ENCODE peak calls at places on chromosomes 2 and 18, in six cellular contexts. R, Y, K, P, W and J are unnamed samples.

GRCh38 chr2:95272299-95272751 is 1.9 kb upstream of the PROM2 start:
- DNase-seq in W (no peak), K (no peak), P (peak), R (no peak), Y (no peak), J (no peak)

GRCh38 chr18:23401400-23402347 is 51.4 kb upstream of the RIOK3 start:
- DNase-seq in K (no peak), W (no peak), R (peak), Y (no peak), P (no peak), J (no peak)

GRCh38 chr18:75489493-75490190 is 62.1 kb upstream of the SMIM21 start:
- DNase-seq in K (no peak), W (no peak), R (peak), P (no peak), Y (no peak), J (no peak)

GRCh38 chr2:19496646-19497045 is 138.2 kb upstream of the OSR1 start:
- DNase-seq in R (no peak), Y (no peak), K (no peak), P (no peak), W (no peak), J (no peak)

GRCh38 chr2:229768235-229768634 is 53.9 kb upstream of the DNER start:
- DNase-seq in P (no peak), R (peak), Y (no peak), W (no peak), K (no peak), J (no peak)

GRCh38 chr2:164898475-164898874 is 56.9 kb downstream of the SLC38A11 start:
- DNase-seq in K (no peak), R (peak), W (no peak), Y (no peak), P (no peak), J (no peak)

GRCh38 chr2:218403810-218404209 is 4.1 kb downstream of the CTDSP1 start:
- DNase-seq in P (no peak), K (no peak), R (no peak), W (no peak), Y (no peak), J (no peak)

GRCh38 chr18:4510709-4511108 is 55.6 kb upstream of the DLGAP1 start:
- DNase-seq in R (peak), K (no peak), W (peak), Y (no peak), P (no peak), J (no peak)

GRCh38 chr2:27489118-27489497 is 435 bp downstream of the IFT172 start:
- DNase-seq in K (no peak), Y (no peak), R (peak), W (no peak), P (no peak), J (no peak)

GRCh38 chr2:16662440-16662839 is 3.2 kb downstream of the CYRIA start:
- DNase-seq in P (no peak), R (peak), W (no peak), Y (peak), K (no peak), J (no peak)

GRCh38 chr2:166382-166781 is 97.5 kb downstream of the SH3YL1 start:
- DNase-seq in K (no peak), R (no peak), Y (no peak), P (no peak), W (no peak), J (no peak)

GRCh38 chr2:217936952-217937351 is 65.8 kb downstream of the TNS1 start:
- DNase-seq in P (no peak), Y (no peak), K (no peak), R (no peak), W (no peak), J (no peak)

GRCh38 chr2:28639836-28640235 is 111.8 kb upstream of the PPP1CB start:
- DNase-seq in P (no peak), R (no peak), W (peak), Y (no peak), K (no peak), J (no peak)

GRCh38 chr2:31327505-31327904 is 87.0 kb downstream of the XDH start:
- DNase-seq in Y (no peak), R (no peak), P (no peak), W (no peak), K (no peak), J (no peak)

GRCh38 chr2:119308793-119309330 is 57.8 kb downstream of the C2orf76 start:
- DNase-seq in Y (no peak), W (no peak), K (no peak), R (no peak), P (no peak), J (no peak)

GRCh38 chr2:119315241-119315925 is 51.3 kb downstream of the C2orf76 start:
- DNase-seq in W (no peak), Y (no peak), P (no peak), R (no peak), K (no peak), J (no peak)

GRCh38 chr2:119307419-119308140 is 59.1 kb downstream of the C2orf76 start:
- DNase-seq in K (no peak), P (no peak), R (no peak), Y (no peak), W (no peak), J (no peak)

GRCh38 chr2:119311831-119312230 is 54.8 kb downstream of the C2orf76 start:
- DNase-seq in Y (no peak), W (no peak), K (no peak), R (no peak), P (no peak), J (no peak)

GRCh38 chr2:119311371-119311770 is 55.3 kb downstream of the C2orf76 start:
- DNase-seq in R (no peak), Y (no peak), K (no peak), W (no peak), P (no peak), J (no peak)
- TF ChIP-seq CTCF in R (no peak), Y (no peak), K (no peak), W (no peak), P (no peak), J (no peak)

GRCh38 chr2:64311948-64312621 is 141.9 kb upstream of the LGALSL start:
- DNase-seq in W (no peak), Y (peak), R (peak), P (peak), K (no peak), J (no peak)
- TF ChIP-seq CTCF in W (no peak), Y (peak), R (peak), P (no peak), K (no peak), J (no peak)

DNA sequence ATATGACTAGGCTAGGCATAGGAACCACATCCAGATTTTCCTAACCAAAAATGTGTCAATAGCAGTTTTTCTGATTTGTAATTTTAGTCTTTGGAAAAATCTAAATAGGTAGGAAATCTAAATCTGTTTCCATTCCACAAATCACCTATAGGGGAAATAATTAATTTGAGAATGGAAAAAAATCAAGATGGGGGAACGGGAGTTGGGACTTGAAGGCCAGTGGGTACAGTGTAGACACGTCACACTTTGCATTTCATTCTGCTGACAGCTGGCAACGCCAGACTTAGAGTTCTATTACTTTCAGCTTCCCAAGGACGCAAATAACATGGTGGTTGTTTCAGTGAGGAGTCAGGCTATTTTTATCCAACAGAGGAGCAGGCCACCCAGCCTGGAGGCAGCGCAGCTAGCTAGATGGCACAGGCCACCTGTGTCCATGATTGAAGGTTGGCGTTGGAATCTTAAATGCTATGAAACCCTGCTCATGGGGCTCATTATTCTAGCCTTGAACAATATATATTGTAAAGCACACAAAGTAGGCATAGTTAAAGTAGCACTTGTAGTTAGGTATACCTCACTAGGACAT is 23.4 kb downstream of the HNRNPA3 start:
- DNase-seq in K (no peak), Y (peak), P (no peak), R (no peak), W (no peak), J (no peak)
- TF ChIP-seq CTCF in K (no peak), Y (no peak), P (no peak), R (no peak), W (no peak), J (no peak)

DNA sequence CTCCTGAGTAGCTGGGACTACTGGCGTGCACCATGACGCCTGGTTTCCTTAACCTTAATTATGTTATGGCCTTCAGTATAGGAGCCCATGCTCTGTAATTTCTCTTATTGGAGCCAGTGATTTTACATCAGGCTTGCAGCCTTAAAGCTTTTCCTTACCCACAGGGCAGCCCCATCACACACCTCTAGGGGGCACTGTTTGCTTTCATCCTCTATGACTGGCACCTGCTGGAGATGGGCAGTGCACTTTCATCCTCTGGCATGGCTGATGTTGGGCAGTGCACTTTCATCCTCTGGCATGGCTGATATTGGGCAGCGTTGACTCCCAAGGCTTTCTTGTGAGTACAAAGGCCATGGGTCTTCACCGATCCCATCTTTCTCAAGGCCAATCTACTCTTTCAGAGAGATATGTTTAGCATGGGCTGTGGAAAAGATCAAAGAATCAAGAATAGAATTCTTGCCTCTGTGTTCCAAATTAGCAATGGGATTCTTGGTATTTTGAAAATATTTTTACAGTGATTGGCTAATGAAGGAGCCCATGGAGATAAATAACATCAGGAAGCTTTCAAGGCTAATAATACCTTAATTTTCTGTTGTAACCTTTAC is 80.7 kb upstream of the MEX3C start:
- DNase-seq in P (peak), K (no peak), Y (no peak), W (peak), R (peak), J (peak)
- TF ChIP-seq CTCF in P (peak), K (peak), Y (peak), W (peak), R (peak), J (peak)

DNA sequence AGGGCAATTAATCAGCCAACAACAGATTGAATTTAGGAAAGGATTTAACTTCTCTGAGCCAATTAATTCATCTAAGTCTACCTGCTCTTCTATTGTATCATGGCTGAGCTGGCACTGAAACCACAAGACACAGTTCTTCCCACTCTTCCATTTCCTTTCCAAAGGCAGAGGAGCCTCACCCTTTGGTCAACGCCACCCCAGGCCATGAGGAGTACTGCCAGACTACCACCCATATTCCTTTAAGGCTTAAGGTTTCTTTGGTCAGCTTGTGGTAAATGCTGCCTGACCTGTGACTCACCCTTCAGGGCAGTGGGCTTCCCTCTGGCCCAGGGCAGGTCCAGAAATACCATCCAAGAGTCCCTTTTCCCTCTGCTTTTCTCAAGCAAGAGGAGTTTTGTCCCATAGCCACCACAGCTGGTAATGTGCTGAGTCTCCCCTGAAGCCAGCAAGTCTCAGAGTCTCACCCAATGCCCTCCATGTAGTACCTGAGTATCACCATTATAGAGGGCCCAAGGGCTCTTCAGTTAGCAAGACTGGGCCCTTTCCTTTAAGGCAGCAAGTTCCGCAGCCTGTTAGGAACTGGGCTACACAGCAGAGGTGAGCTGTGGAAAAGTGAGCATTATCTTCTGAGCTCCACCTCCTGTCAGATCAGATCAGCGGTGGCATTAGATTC is 900.5 kb upstream of the CRIM1 start:
- DNase-seq in Y (no peak), K (no peak), R (no peak), P (no peak), W (no peak), J (no peak)
- TF ChIP-seq CTCF in Y (no peak), K (no peak), R (no peak), P (no peak), W (peak), J (no peak)

DNA sequence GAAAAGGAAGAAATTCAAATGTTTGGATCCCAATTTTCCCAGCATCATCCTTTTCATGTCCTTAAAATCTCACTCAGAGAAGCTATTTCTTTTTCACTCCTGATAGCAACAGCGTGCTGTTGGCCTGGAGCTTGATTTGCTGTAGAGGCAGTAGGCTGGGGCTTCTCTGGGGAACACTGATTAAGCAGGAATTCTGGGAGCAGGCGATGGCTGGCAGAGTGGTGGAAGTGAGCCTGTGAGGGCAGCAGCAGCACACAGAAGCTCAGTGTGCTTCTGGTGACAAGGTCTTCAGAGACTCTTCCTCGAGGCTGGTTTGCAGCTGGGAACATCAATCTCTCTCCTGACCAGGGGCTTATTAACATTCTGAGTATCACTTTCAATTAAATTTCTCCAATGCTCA is 284.6 kb downstream of the DPP10 start:
- DNase-seq in R (no peak), P (no peak), W (no peak), K (no peak), Y (no peak), J (no peak)
- TF ChIP-seq CTCF in R (no peak), P (no peak), W (no peak), K (no peak), Y (no peak), J (no peak)

GRCh38 chr18:9831046-9831722 is 54.6 kb upstream of the TXNDC2 start:
- DNase-seq in R (no peak), W (no peak), P (no peak), K (no peak), Y (no peak), J (no peak)
- TF ChIP-seq CTCF in R (peak), W (no peak), P (no peak), K (no peak), Y (no peak), J (no peak)

GRCh38 chr2:71130325-71131260 is at the start of gene MPHOSPH10:
- DNase-seq in Y (peak), P (peak), R (peak), K (peak), W (peak), J (no peak)
- TF ChIP-seq CTCF in Y (no peak), P (no peak), R (no peak), K (no peak), W (no peak), J (no peak)

GRCh38 chr2:204026294-204026693 is 89.7 kb downstream of the ICOS start:
- DNase-seq in Y (no peak), W (no peak), R (no peak), K (no peak), P (no peak), J (no peak)
- TF ChIP-seq CTCF in Y (no peak), W (no peak), R (peak), K (no peak), P (no peak), J (peak)

GRCh38 chr2:130917006-130917688 is 80.4 kb downstream of the ARHGEF4 start:
- DNase-seq in R (no peak), K (no peak), Y (no peak), W (peak), P (no peak), J (no peak)

GRCh38 chr2:130918421-130918820 is 81.7 kb downstream of the ARHGEF4 start:
- DNase-seq in K (no peak), R (no peak), P (no peak), Y (no peak), W (no peak), J (no peak)

GRCh38 chr2:130916438-130916705 is 79.7 kb downstream of the ARHGEF4 start:
- DNase-seq in Y (no peak), P (no peak), R (no peak), W (peak), K (no peak), J (no peak)

GRCh38 chr2:130922417-130922816 is 85.7 kb downstream of the ARHGEF4 start:
- DNase-seq in W (no peak), R (no peak), K (no peak), Y (no peak), P (no peak), J (no peak)

GRCh38 chr2:130920417-130921030 is 83.8 kb downstream of the ARHGEF4 start:
- DNase-seq in R (peak), P (peak), Y (no peak), W (peak), K (peak), J (peak)
- TF ChIP-seq CTCF in R (peak), P (peak), Y (peak), W (peak), K (peak), J (peak)